ENCODE peak calls at places on chromosome 2, in four cellular contexts. I, X, O and G are unnamed samples.

GRCh38 chr2:63755216-63755615 is 86.5 kb upstream of the UGP2 start:
- DNase-seq in I (peak), X (no peak), O (no peak), G (no peak)

GRCh38 chr2:643761-644160 is 33.4 kb downstream of the TMEM18 start:
- DNase-seq in I (no peak), X (no peak), O (no peak), G (no peak)

GRCh38 chr2:181810823-181811695 is 80.5 kb upstream of the ITPRID2 start:
- DNase-seq in I (peak), X (no peak), O (peak), G (peak)

GRCh38 chr2:127293386-127293757 is 572 bp downstream of the ERCC3 start:
- DNase-seq in I (no peak), X (no peak), O (no peak), G (peak)

GRCh38 chr2:70463581-70463980 is 90.0 kb downstream of the TGFA start:
- DNase-seq in I (no peak), X (no peak), O (no peak), G (no peak)

GRCh38 chr2:207505728-207506127 is 24.0 kb upstream of the CREB1 start:
- DNase-seq in I (peak), X (no peak), O (no peak), G (peak)

GRCh38 chr2:159744363-159744762 is 32.1 kb downstream of the MARCHF7 start:
- DNase-seq in I (peak), X (no peak), O (no peak), G (no peak)

GRCh38 chr2:235494716-235495372 is 1.0 kb downstream of the AGAP1 start:
- DNase-seq in I (peak), X (no peak), O (peak), G (peak)

GRCh38 chr2:170145191-170145590 is 32.8 kb upstream of the MYO3B start:
- DNase-seq in I (no peak), X (no peak), O (no peak), G (no peak)

GRCh38 chr2:63044360-63045327 is 6.0 kb upstream of the OTX1 start:
- DNase-seq in I (no peak), X (peak), O (no peak), G (peak)

GRCh38 chr2:240920783-240921231 is 14.7 kb downstream of the CROCC2 start:
- DNase-seq in I (no peak), X (no peak), O (no peak), G (no peak)

GRCh38 chr2:152251811-152252210 is 76.2 kb upstream of the STAM2 start:
- DNase-seq in I (no peak), X (no peak), O (no peak), G (no peak)

GRCh38 chr2:158011055-158011771 is 90.5 kb upstream of the UPP2 start:
- DNase-seq in I (no peak), X (peak), O (no peak), G (peak)

GRCh38 chr2:109125595-109126500 is 3.2 kb upstream of the SH3RF3 start:
- DNase-seq in I (peak), X (no peak), O (no peak), G (peak)

GRCh38 chr2:215579809-215580208 is 143.9 kb upstream of the FN1 start:
- DNase-seq in I (peak), X (no peak), O (no peak), G (no peak)

GRCh38 chr2:3712424-3712823 is 9.0 kb downstream of the DCDC2C start:
- DNase-seq in I (no peak), X (no peak), O (no peak), G (no peak)

GRCh38 chr2:102932521-102932920 is 170.7 kb downstream of the TMEM182 start:
- DNase-seq in I (no peak), X (no peak), O (no peak), G (peak)

GRCh38 chr2:205270689-205271088 is 411.6 kb upstream of the NRP2 start:
- DNase-seq in I (no peak), X (no peak), O (peak), G (no peak)

GRCh38 chr2:45699032-45699658 is 47.7 kb downstream of the PRKCE start:
- DNase-seq in I (peak), X (no peak), O (no peak), G (no peak)

GRCh38 chr2:29966256-29966655 is 44.9 kb upstream of the ALK start:
- DNase-seq in I (no peak), X (no peak), O (no peak), G (no peak)

GRCh38 chr2:236244256-236244655 is 19.9 kb downstream of the ASB18 start:
- DNase-seq in I (no peak), X (no peak), O (no peak), G (no peak)

GRCh38 chr2:235270291-235270690 is 223.6 kb upstream of the AGAP1 start:
- DNase-seq in I (no peak), X (no peak), O (no peak), G (no peak)

GRCh38 chr2:68287580-68288441 is 31.9 kb downstream of the CNRIP1 start:
- DNase-seq in I (peak), X (no peak), O (peak), G (peak)

GRCh38 chr2:11068856-11069526 is 86.3 kb upstream of the SLC66A3 start:
- DNase-seq in I (no peak), X (no peak), O (no peak), G (no peak)
- H3K4me2 ChIP-seq in I (no peak), X (no peak), O (no peak), G (no peak)

GRCh38 chr2:148660999-148661398 is 16.4 kb downstream of the EPC2 start:
- DNase-seq in I (peak), X (no peak), O (no peak), G (no peak)
- H3K4me2 ChIP-seq in I (no peak), X (no peak), O (no peak), G (no peak)

GRCh38 chr2:105177546-105178254 is 63.8 kb upstream of the GPR45 start:
- DNase-seq in I (no peak), X (peak), O (no peak), G (peak)

GRCh38 chr2:105175231-105175630 is 66.3 kb upstream of the GPR45 start:
- DNase-seq in I (no peak), X (no peak), O (no peak), G (no peak)

GRCh38 chr2:105176429-105176828 is 65.1 kb upstream of the GPR45 start:
- DNase-seq in I (no peak), X (no peak), O (no peak), G (no peak)

GRCh38 chr2:105179469-105180372 is 61.8 kb upstream of the GPR45 start:
- DNase-seq in I (peak), X (peak), O (peak), G (peak)

GRCh38 chr2:105177008-105177407 is 64.5 kb upstream of the GPR45 start:
- DNase-seq in I (no peak), X (no peak), O (no peak), G (no peak)
- H3K4me2 ChIP-seq in I (no peak), X (no peak), O (no peak), G (no peak)

GRCh38 chr2:85999131-85999831 is 106.4 kb downstream of the POLR1A start:
- DNase-seq in I (peak), X (peak), O (peak), G (peak)
- H3K4me2 ChIP-seq in I (peak), X (no peak), O (no peak), G (no peak)